ENCODE peak calls at places on chromosomes 7 and 10, in nine cellular contexts. Y, K, W, A, S, E, J, O and C are unnamed samples.

GRCh38 chr7:95264225-95264927 is 60.0 kb downstream of the PON1 start:
- DNase-seq in Y (no peak), K (no peak), W (no peak), A (no peak), S (no peak), E (no peak), J (no peak), O (no peak), C (no peak)

GRCh38 chr10:43926875-43927406 is 278.3 kb upstream of the ZNF32 start:
- DNase-seq in Y (no peak), K (no peak), W (no peak), A (peak; percentile 76), S (no peak), E (no peak), J (no peak), O (no peak), C (no peak)

GRCh38 chr7:88759216-88759955 is at the start of gene ZNF804B:
- DNase-seq in Y (peak; percentile 74), K (peak; percentile 29), W (no peak), A (no peak), S (peak; percentile 32), E (no peak), J (no peak), O (peak; percentile 34), C (no peak)

GRCh38 chr7:73945022-73945421 is 83.0 kb upstream of the ELN start:
- DNase-seq in Y (no peak), K (no peak), W (no peak), A (no peak), S (no peak), E (no peak), J (no peak), O (no peak), C (no peak)

GRCh38 chr10:91296471-91296870 is 76.0 kb downstream of the PCGF5 start:
- DNase-seq in Y (peak; percentile 71), K (no peak), W (peak; percentile 52), A (no peak), S (peak; percentile 40), E (peak; percentile 16), J (peak; percentile 62), O (no peak), C (no peak)

GRCh38 chr10:70603439-70603778 is 868 bp upstream of the PRF1 start:
- DNase-seq in Y (no peak), K (no peak), W (no peak), A (no peak), S (no peak), E (no peak), J (no peak), O (no peak), C (no peak)

GRCh38 chr7:127940365-127941160 is 90.7 kb downstream of the LRRC4 start:
- DNase-seq in Y (no peak), K (no peak), W (no peak), A (no peak), S (no peak), E (peak; percentile 86), J (no peak), O (no peak), C (peak; percentile 22)

GRCh38 chr10:740936-741431 is 51.5 kb upstream of the DIP2C start:
- DNase-seq in Y (peak; percentile 51), K (no peak), W (no peak), A (no peak), S (no peak), E (no peak), J (no peak), O (no peak), C (no peak)

GRCh38 chr10:94129393-94130130 is 135.8 kb downstream of the PLCE1 start:
- DNase-seq in Y (no peak), K (no peak), W (peak; percentile 13), A (no peak), S (no peak), E (peak; percentile 83), J (no peak), O (no peak), C (no peak)

GRCh38 chr7:131076032-131076431 is 251.6 kb upstream of the MKLN1 start:
- DNase-seq in Y (no peak), K (no peak), W (peak; percentile 51), A (no peak), S (no peak), E (peak; percentile 73), J (no peak), O (no peak), C (no peak)